ENCODE peak calls at places on chromosomes 3 and 15, in seven cellular contexts. One of them, this sample, is unnamed.

GRCh38 chr3:79140718-79141117 is 627.1 kb downstream of the ROBO1 start:
- DNase-seq in GM12878: no peak
- DNase-seq in Panc1: no peak
- DNase-seq in K562: no peak
- DNase-seq in SK-N-SH: no peak
- DNase-seq in GM23338: no peak
- DNase-seq in HCT116: no peak
- DNase-seq in this sample: no peak

GRCh38 chr3:153192327-153192726 is 30.3 kb downstream of the RAP2B start:
- DNase-seq in GM12878: no peak
- DNase-seq in K562: no peak
- DNase-seq in Panc1: no peak
- DNase-seq in SK-N-SH: no peak
- DNase-seq in GM23338: no peak
- DNase-seq in HCT116: no peak
- DNase-seq in this sample: no peak

GRCh38 chr15:79380755-79381499 is 51.2 kb upstream of the MINAR1 start:
- DNase-seq in GM23338: peak
- DNase-seq in Panc1: peak
- DNase-seq in K562: peak
- DNase-seq in HCT116: peak
- DNase-seq in GM12878: peak
- DNase-seq in SK-N-SH: peak
- DNase-seq in this sample: peak

GRCh38 chr3:58800940-58801339 is 134.4 kb upstream of the FAM3D start:
- DNase-seq in GM12878: no peak
- DNase-seq in HCT116: no peak
- DNase-seq in K562: no peak
- DNase-seq in SK-N-SH: no peak
- DNase-seq in GM23338: no peak
- DNase-seq in Panc1: no peak
- DNase-seq in this sample: no peak

GRCh38 chr3:119637679-119638525 is 22.5 kb downstream of the POPDC2 start:
- DNase-seq in K562: peak
- DNase-seq in GM12878: peak
- DNase-seq in Panc1: no peak
- DNase-seq in SK-N-SH: peak
- DNase-seq in GM23338: no peak
- DNase-seq in HCT116: no peak
- DNase-seq in this sample: peak

GRCh38 chr3:121619691-121620090 is 26.5 kb downstream of the FBXO40 start:
- DNase-seq in HCT116: no peak
- DNase-seq in Panc1: no peak
- DNase-seq in SK-N-SH: peak
- DNase-seq in GM12878: no peak
- DNase-seq in GM23338: no peak
- DNase-seq in K562: no peak
- DNase-seq in this sample: no peak

GRCh38 chr3:27253831-27254230 is 115.4 kb downstream of the NEK10 start:
- DNase-seq in K562: no peak
- DNase-seq in GM23338: peak
- DNase-seq in HCT116: peak
- DNase-seq in SK-N-SH: peak
- DNase-seq in GM12878: peak
- DNase-seq in Panc1: no peak
- DNase-seq in this sample: peak

GRCh38 chr15:90883971-90884718 is at the start of gene FES:
- DNase-seq in K562: no peak
- DNase-seq in SK-N-SH: no peak
- DNase-seq in GM12878: no peak
- DNase-seq in GM23338: peak
- DNase-seq in Panc1: no peak
- DNase-seq in HCT116: no peak
- DNase-seq in this sample: peak

GRCh38 chr3:152026033-152026556 is 152.7 kb downstream of the SUCNR1 start:
- DNase-seq in K562: no peak
- DNase-seq in SK-N-SH: no peak
- DNase-seq in GM12878: no peak
- DNase-seq in Panc1: peak
- DNase-seq in GM23338: no peak
- DNase-seq in HCT116: peak
- DNase-seq in this sample: no peak

GRCh38 chr3:49470714-49471420 is 800 bp downstream of the DAG1 start:
- DNase-seq in SK-N-SH: no peak
- DNase-seq in HCT116: no peak
- DNase-seq in K562: no peak
- DNase-seq in GM23338: no peak
- DNase-seq in Panc1: no peak
- DNase-seq in GM12878: no peak
- DNase-seq in this sample: no peak

GRCh38 chr3:29605845-29606244 is 325.0 kb downstream of the RBMS3 start:
- DNase-seq in GM12878: no peak
- DNase-seq in K562: no peak
- DNase-seq in HCT116: no peak
- DNase-seq in Panc1: no peak
- DNase-seq in GM23338: no peak
- DNase-seq in SK-N-SH: no peak
- DNase-seq in this sample: no peak

GRCh38 chr3:116139607-116140006 is 305.7 kb downstream of the LSAMP start:
- DNase-seq in SK-N-SH: no peak
- DNase-seq in Panc1: no peak
- DNase-seq in HCT116: no peak
- DNase-seq in GM12878: no peak
- DNase-seq in GM23338: no peak
- DNase-seq in K562: no peak
- DNase-seq in this sample: no peak

GRCh38 chr3:135136361-135137100 is 341.5 kb downstream of the EPHB1 start:
- DNase-seq in GM12878: peak
- DNase-seq in SK-N-SH: peak
- DNase-seq in HCT116: no peak
- DNase-seq in K562: no peak
- DNase-seq in Panc1: no peak
- DNase-seq in GM23338: no peak
- DNase-seq in this sample: no peak

GRCh38 chr15:86038491-86038890 is 41.2 kb upstream of the AGBL1 start:
- DNase-seq in Panc1: no peak
- DNase-seq in HCT116: no peak
- DNase-seq in GM23338: no peak
- DNase-seq in SK-N-SH: no peak
- DNase-seq in K562: no peak
- DNase-seq in GM12878: no peak
- DNase-seq in this sample: no peak

GRCh38 chr15:81877533-81878227 is 168.1 kb downstream of the MEX3B start:
- DNase-seq in HCT116: no peak
- DNase-seq in SK-N-SH: no peak
- DNase-seq in Panc1: no peak
- DNase-seq in GM23338: peak
- DNase-seq in K562: no peak
- DNase-seq in GM12878: no peak
- DNase-seq in this sample: no peak

GRCh38 chr15:29558261-29558660 is 264.0 kb downstream of the TJP1 start:
- DNase-seq in GM12878: no peak
- DNase-seq in GM23338: no peak
- DNase-seq in SK-N-SH: no peak
- DNase-seq in K562: no peak
- DNase-seq in Panc1: no peak
- DNase-seq in HCT116: no peak
- DNase-seq in this sample: no peak

GRCh38 chr3:89114841-89115223 is 7.4 kb downstream of the EPHA3 start:
- DNase-seq in SK-N-SH: no peak
- DNase-seq in Panc1: no peak
- DNase-seq in GM12878: no peak
- DNase-seq in GM23338: no peak
- DNase-seq in K562: no peak
- DNase-seq in HCT116: no peak
- DNase-seq in this sample: no peak

GRCh38 chr15:33132722-33133345 is 61.7 kb downstream of the FMN1 start:
- DNase-seq in Panc1: peak
- DNase-seq in HCT116: peak
- DNase-seq in GM12878: no peak
- DNase-seq in SK-N-SH: peak
- DNase-seq in K562: peak
- DNase-seq in GM23338: peak
- DNase-seq in this sample: no peak

GRCh38 chr15:39555885-39556284 is 25.0 kb upstream of the THBS1 start:
- DNase-seq in SK-N-SH: no peak
- DNase-seq in K562: no peak
- DNase-seq in HCT116: no peak
- DNase-seq in GM12878: no peak
- DNase-seq in Panc1: no peak
- DNase-seq in GM23338: peak
- DNase-seq in this sample: no peak

DNA sequence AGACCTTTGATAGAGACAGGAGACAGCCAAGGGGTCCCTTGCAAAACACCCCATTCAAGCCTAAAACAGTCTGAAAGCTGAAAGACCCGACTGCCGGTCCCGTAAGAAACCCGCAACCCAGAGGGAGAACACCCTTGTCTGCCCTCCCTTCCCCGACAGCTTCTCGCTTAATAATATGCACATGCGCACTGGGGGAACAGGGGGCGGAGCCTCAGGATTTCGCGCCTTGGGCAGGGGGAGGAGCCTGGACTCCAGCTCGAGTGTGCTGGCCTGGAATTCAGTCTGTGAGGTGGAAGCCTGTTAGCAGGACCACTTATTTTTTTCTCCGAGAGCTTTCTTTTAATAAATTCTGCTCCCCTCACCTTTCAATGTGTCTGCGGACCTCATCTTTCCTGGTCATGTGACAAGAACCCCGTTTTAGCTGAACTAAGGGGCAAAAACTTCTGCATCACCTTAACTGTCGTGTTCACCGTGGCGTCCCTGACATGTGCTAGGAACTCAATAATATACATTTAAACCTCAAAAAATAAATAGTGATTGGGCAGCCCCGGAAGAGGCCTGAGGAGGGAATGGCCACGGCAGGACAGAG is 17.0 kb downstream of the TNFAIP8L3 start:
- DNase-seq in GM12878: peak
- DNase-seq in HCT116: no peak
- DNase-seq in Panc1: no peak
- DNase-seq in SK-N-SH: no peak
- DNase-seq in K562: peak
- DNase-seq in GM23338: peak
- DNase-seq in this sample: no peak
- TF ChIP-seq POLR2AphosphoS5 in GM12878: peak
- TF ChIP-seq POLR2AphosphoS5 in HCT116: no peak
- TF ChIP-seq POLR2AphosphoS5 in Panc1: no peak
- TF ChIP-seq POLR2AphosphoS5 in SK-N-SH: no peak
- TF ChIP-seq POLR2AphosphoS5 in K562: no peak
- TF ChIP-seq POLR2AphosphoS5 in GM23338: peak
- TF ChIP-seq POLR2AphosphoS5 in this sample: no peak

GRCh38 chr15:62841269-62841628 is 201.3 kb upstream of the TPM1 start:
- DNase-seq in GM12878: no peak
- DNase-seq in Panc1: no peak
- DNase-seq in HCT116: no peak
- DNase-seq in SK-N-SH: no peak
- DNase-seq in K562: no peak
- DNase-seq in GM23338: no peak
- DNase-seq in this sample: no peak
- H3K27ac ChIP-seq in GM12878: no peak
- H3K27ac ChIP-seq in Panc1: no peak
- H3K27ac ChIP-seq in HCT116: no peak
- H3K27ac ChIP-seq in SK-N-SH: peak
- H3K27ac ChIP-seq in K562: no peak
- H3K27ac ChIP-seq in GM23338: no peak
- H3K27ac ChIP-seq in this sample: no peak

GRCh38 chr3:110493752-110494151 is 577.9 kb upstream of the NECTIN3 start:
- DNase-seq in GM12878: no peak
- DNase-seq in HCT116: no peak
- DNase-seq in SK-N-SH: no peak
- DNase-seq in GM23338: no peak
- DNase-seq in Panc1: no peak
- DNase-seq in K562: no peak
- DNase-seq in this sample: no peak
- TF ChIP-seq REST in GM12878: no peak
- TF ChIP-seq REST in HCT116: no peak
- TF ChIP-seq REST in SK-N-SH: no peak
- TF ChIP-seq REST in GM23338: no peak
- TF ChIP-seq REST in Panc1: no peak
- TF ChIP-seq REST in K562: no peak
- TF ChIP-seq REST in this sample: no peak

GRCh38 chr3:14297784-14298236 is 104.6 kb upstream of the SLC6A6 start:
- DNase-seq in Panc1: no peak
- DNase-seq in SK-N-SH: peak
- DNase-seq in GM23338: peak
- DNase-seq in K562: no peak
- DNase-seq in GM12878: no peak
- DNase-seq in HCT116: no peak
- DNase-seq in this sample: no peak
- TF ChIP-seq POLR2AphosphoS5 in Panc1: no peak
- TF ChIP-seq POLR2AphosphoS5 in SK-N-SH: no peak
- TF ChIP-seq POLR2AphosphoS5 in GM23338: no peak
- TF ChIP-seq POLR2AphosphoS5 in K562: no peak
- TF ChIP-seq POLR2AphosphoS5 in GM12878: no peak
- TF ChIP-seq POLR2AphosphoS5 in HCT116: no peak
- TF ChIP-seq POLR2AphosphoS5 in this sample: no peak

GRCh38 chr3:10483686-10484345 is 21.6 kb downstream of the ATP2B2 start:
- DNase-seq in SK-N-SH: no peak
- DNase-seq in GM23338: no peak
- DNase-seq in K562: no peak
- DNase-seq in HCT116: no peak
- DNase-seq in GM12878: no peak
- DNase-seq in Panc1: no peak
- DNase-seq in this sample: no peak

GRCh38 chr3:10480871-10481378 is 24.5 kb downstream of the ATP2B2 start:
- DNase-seq in K562: no peak
- DNase-seq in Panc1: no peak
- DNase-seq in GM12878: no peak
- DNase-seq in HCT116: no peak
- DNase-seq in SK-N-SH: no peak
- DNase-seq in GM23338: no peak
- DNase-seq in this sample: no peak

GRCh38 chr3:10484709-10485108 is 20.7 kb downstream of the ATP2B2 start:
- DNase-seq in GM12878: no peak
- DNase-seq in GM23338: no peak
- DNase-seq in HCT116: no peak
- DNase-seq in K562: no peak
- DNase-seq in Panc1: no peak
- DNase-seq in SK-N-SH: no peak
- DNase-seq in this sample: no peak

GRCh38 chr3:10483364-10483675 is 22.1 kb downstream of the ATP2B2 start:
- DNase-seq in GM12878: no peak
- DNase-seq in HCT116: no peak
- DNase-seq in K562: no peak
- DNase-seq in SK-N-SH: no peak
- DNase-seq in GM23338: no peak
- DNase-seq in Panc1: no peak
- DNase-seq in this sample: no peak

GRCh38 chr3:10482631-10483363 is 22.6 kb downstream of the ATP2B2 start:
- DNase-seq in SK-N-SH: no peak
- DNase-seq in GM12878: no peak
- DNase-seq in K562: no peak
- DNase-seq in Panc1: no peak
- DNase-seq in HCT116: no peak
- DNase-seq in GM23338: no peak
- DNase-seq in this sample: no peak
- H3K27ac ChIP-seq in SK-N-SH: no peak
- H3K27ac ChIP-seq in GM12878: no peak
- H3K27ac ChIP-seq in K562: no peak
- H3K27ac ChIP-seq in Panc1: no peak
- H3K27ac ChIP-seq in HCT116: no peak
- H3K27ac ChIP-seq in GM23338: no peak
- H3K27ac ChIP-seq in this sample: no peak

This sample was measured in HL-60.